ENCODE peak calls at places on chromosomes 3 and 15, in ten cellular contexts. G is activated CD8-positive, alpha-beta memory T cell treated with anti-CD3 and anti-CD28 coated beads, Interleukin-2, amount 50 U/mL, for 4 hours; R is NCI-H187 treated with DMSO at 0.1 percent for 48 hours; C is body of pancreas; N is fibroblast of mammary gland; M is cardiac muscle cell; I is ELR; E is T47D; S is A549; H is stimulated activated CD8-positive, alpha-beta memory T cell treated with anti-CD3 and anti-CD28 coated beads, Interleukin-15, amount 100 ng/mL, for 24 hours. U is an unnamed sample.
A peak's percentile ranks its signal among the peaks of the same experiment; 100 is the strongest.

GRCh38 chr3:193132923-193133463 is 108.0 kb upstream of the PLAAT1 start:
- DNase-seq in S (no peak), M (no peak), E (no peak), R (no peak), C (no peak), N (peak; percentile 42), G (no peak), I (peak; percentile 32), H (no peak), U (no peak)

GRCh38 chr3:22371592-22372291 is 620.7 kb upstream of the ZNF385D start:
- DNase-seq in S (no peak), M (no peak), H (no peak), R (no peak), I (no peak), G (no peak), C (peak; percentile 7), N (no peak), E (no peak), U (no peak)

GRCh38 chr3:100073555-100074307 is 40.6 kb downstream of the FILIP1L start:
- DNase-seq in N (peak; percentile 76), M (peak; percentile 64), I (peak; percentile 89), C (no peak), G (no peak), H (no peak), R (no peak), S (no peak), E (no peak), U (no peak)

GRCh38 chr15:29183071-29183831 is 86.4 kb downstream of the NSMCE3 start:
- DNase-seq in G (no peak), N (no peak), C (no peak), H (no peak), I (peak; percentile 34), S (peak; percentile 11), R (no peak), M (no peak), E (no peak), U (no peak)

GRCh38 chr3:58167431-58168351 is 43.1 kb downstream of the DNASE1L3 start:
- DNase-seq in E (peak; percentile 42), G (peak; percentile 63), S (peak; percentile 56), R (no peak), M (peak; percentile 81), H (peak; percentile 34), I (peak; percentile 65), N (peak; percentile 65), C (peak; percentile 81), U (no peak)

GRCh38 chr3:38738630-38739395 is 77.2 kb downstream of the SCN10A start:
- DNase-seq in M (peak; percentile 67), G (no peak), H (no peak), S (peak; percentile 42), R (no peak), C (peak; percentile 45), N (peak; percentile 48), I (peak; percentile 62), E (no peak), U (no peak)

GRCh38 chr15:89657691-89658200 is 2.5 kb upstream of the KIF7 start:
- DNase-seq in R (no peak), N (no peak), H (no peak), E (no peak), C (no peak), I (no peak), G (no peak), S (no peak), M (no peak), U (no peak)

GRCh38 chr15:88525418-88525817 is 21.1 kb downstream of the DET1 start:
- DNase-seq in S (no peak), I (no peak), H (no peak), G (no peak), R (no peak), E (no peak), C (no peak), N (no peak), M (no peak), U (no peak)

GRCh38 chr3:42961633-42962032 is 17.5 kb upstream of the GASK1A start:
- DNase-seq in N (peak; percentile 69), M (peak; percentile 75), E (peak; percentile 39), I (peak; percentile 64), C (peak; percentile 55), R (no peak), G (no peak), H (no peak), S (peak; percentile 30), U (no peak)

GRCh38 chr3:44365952-44366351 is 27.4 kb downstream of the TCAIM start:
- DNase-seq in G (no peak), C (no peak), R (no peak), N (no peak), H (no peak), M (no peak), S (no peak), I (no peak), E (no peak), U (no peak)

GRCh38 chr3:107452436-107452835 is 70.3 kb upstream of the BBX start:
- DNase-seq in R (no peak), H (no peak), G (no peak), E (no peak), M (peak; percentile 24), I (peak; percentile 86), N (peak; percentile 78), S (no peak), C (no peak), U (no peak)

GRCh38 chr3:126512026-126512425 is 5.5 kb downstream of the UROC1 start:
- DNase-seq in H (no peak), N (no peak), S (no peak), G (no peak), E (no peak), I (no peak), M (no peak), C (no peak), R (no peak), U (peak; percentile 78)

GRCh38 chr3:72255736-72256559 is 471.0 kb upstream of the PROK2 start:
- DNase-seq in E (peak; percentile 28), S (no peak), M (peak; percentile 41), I (no peak), C (peak; percentile 82), H (no peak), G (no peak), R (peak; percentile 28), N (no peak), U (peak; percentile 79)

GRCh38 chr3:45957606-45958005 is 14.3 kb downstream of the CXCR6 start:
- DNase-seq in N (no peak), M (no peak), S (no peak), I (no peak), H (no peak), E (no peak), G (no peak), C (no peak), R (no peak), U (no peak)

GRCh38 chr15:47616876-47617275 is 100.4 kb upstream of the SEMA6D start:
- DNase-seq in C (no peak), M (no peak), N (no peak), G (no peak), I (no peak), E (peak; percentile 4), S (no peak), H (no peak), R (no peak), U (no peak)

GRCh38 chr3:158683216-158683975 is 10.9 kb upstream of the LXN start:
- DNase-seq in N (peak; percentile 74), R (no peak), C (no peak), H (no peak), S (no peak), I (peak; percentile 85), G (no peak), E (no peak), M (peak; percentile 66), U (no peak)

GRCh38 chr3:39453134-39453533 is 14.3 kb upstream of the MOBP start:
- DNase-seq in M (no peak), H (no peak), R (no peak), N (no peak), S (no peak), E (no peak), C (no peak), G (no peak), I (no peak), U (no peak)

GRCh38 chr15:39192376-39192775 is 388.5 kb upstream of the THBS1 start:
- DNase-seq in H (no peak), R (no peak), M (no peak), N (no peak), C (no peak), E (no peak), S (no peak), G (no peak), I (no peak), U (no peak)

GRCh38 chr3:122956685-122957455 is 70.7 kb downstream of the SEMA5B start:
- DNase-seq in R (no peak), H (no peak), E (no peak), G (no peak), N (no peak), C (no peak), I (no peak), S (no peak), M (no peak), U (no peak)

GRCh38 chr15:48389701-48390143 is 58.5 kb downstream of the DUT start:
- DNase-seq in S (no peak), H (no peak), E (no peak), M (peak; percentile 60), I (peak; percentile 47), R (no peak), C (no peak), N (peak; percentile 85), G (no peak), U (no peak)

GRCh38 chr3:189324538-189325138 is 152.9 kb downstream of the TPRG1 start:
- DNase-seq in E (no peak), G (peak; percentile 68), S (peak; percentile 98), I (peak; percentile 96), H (peak; percentile 40), M (peak; percentile 70), R (peak; percentile 59), C (peak; percentile 34), N (peak; percentile 72), U (no peak)

GRCh38 chr3:129369711-129370110 is 58.7 kb downstream of the EFCAB12 start:
- DNase-seq in S (no peak), C (no peak), E (no peak), G (no peak), N (no peak), H (no peak), I (no peak), M (no peak), R (no peak), U (no peak)

GRCh38 chr3:155465664-155466063 is 172.2 kb upstream of the STRIT1 start:
- DNase-seq in R (no peak), H (no peak), G (no peak), N (no peak), S (peak; percentile 2), I (no peak), C (no peak), M (no peak), E (no peak), U (no peak)

GRCh38 chr3:51955893-51956770 is 951 bp downstream of the GPR62 start:
- DNase-seq in R (no peak), M (peak; percentile 83), S (no peak), N (peak; percentile 45), G (peak; percentile 47), E (no peak), H (no peak), C (peak; percentile 76), I (no peak), U (no peak)

GRCh38 chr15:58019503-58020376 is 45.8 kb downstream of the ALDH1A2 start:
- DNase-seq in M (peak; percentile 35), N (peak; percentile 70), S (no peak), G (no peak), E (no peak), R (no peak), H (no peak), C (no peak), I (peak; percentile 73), U (no peak)

GRCh38 chr15:56944485-56944884 is 26.0 kb downstream of the TCF12 start:
- DNase-seq in S (no peak), H (no peak), I (no peak), C (no peak), G (no peak), M (no peak), R (no peak), N (no peak), E (no peak), U (no peak)

GRCh38 chr15:38254065-38254883 is 1.6 kb downstream of the SPRED1 start:
- DNase-seq in G (no peak), R (peak; percentile 11), E (peak; percentile 58), M (peak; percentile 67), H (no peak), N (peak; percentile 67), S (peak; percentile 60), C (peak; percentile 77), I (peak; percentile 74), U (no peak)

GRCh38 chr15:57832183-57832582 is 125.7 kb downstream of the POLR2M start:
- DNase-seq in R (no peak), H (no peak), G (no peak), I (no peak), M (no peak), S (no peak), C (no peak), E (no peak), N (no peak), U (no peak)